ENCODE peak calls at places on chromosomes 1 and 21, in eight cellular contexts. Z is heart left ventricle; S is type B pancreatic cell; M is left ventricle myocardium inferior; H is osteocyte; F is foreskin fibroblast; U is GM06990; I is CD4-positive, alpha-beta T cell. N is an unnamed sample.

GRCh38 chr1:243902100-243902499 is 52.1 kb upstream of the AKT3 start:
- DNase-seq in Z (no peak), I (no peak), H (no peak), U (no peak), F (no peak), S (no peak), M (no peak), N (no peak)

GRCh38 chr1:2515763-2516080 is 10.7 kb downstream of the PANK4 start:
- DNase-seq in S (no peak), U (no peak), I (no peak), M (no peak), H (no peak), Z (no peak), F (no peak), N (no peak)

GRCh38 chr1:42798010-42798409 is 13.2 kb downstream of the TMEM269 start:
- DNase-seq in M (no peak), I (no peak), H (no peak), F (no peak), Z (no peak), U (no peak), S (no peak), N (no peak)

GRCh38 chr1:199303035-199303434 is 664.2 kb downstream of the PTPRC start:
- DNase-seq in Z (no peak), S (no peak), U (no peak), M (no peak), F (no peak), H (no peak), I (no peak), N (no peak)

GRCh38 chr1:162349635-162350330 is 26.9 kb downstream of the SPATA46 start:
- DNase-seq in M (no peak), U (no peak), I (no peak), Z (no peak), H (no peak), S (no peak), F (peak; percentile 56), N (no peak)

GRCh38 chr1:116246174-116246573 is 126.9 kb upstream of the ATP1A1 start:
- DNase-seq in U (no peak), Z (no peak), F (no peak), M (no peak), I (no peak), H (no peak), S (no peak), N (no peak)

GRCh38 chr1:199135901-199136300 is 497.1 kb downstream of the PTPRC start:
- DNase-seq in M (no peak), F (no peak), S (no peak), U (no peak), H (no peak), I (no peak), Z (no peak), N (no peak)

GRCh38 chr1:168032048-168032447 is 95.2 kb upstream of the MPC2 start:
- DNase-seq in I (no peak), F (no peak), S (no peak), U (peak; percentile 6), M (no peak), H (no peak), Z (no peak), N (no peak)

GRCh38 chr1:115988953-115989352 is 12.6 kb downstream of the SLC22A15 start:
- DNase-seq in S (no peak), Z (no peak), I (no peak), F (no peak), M (no peak), U (no peak), H (no peak), N (no peak)

GRCh38 chr21:39685991-39686390 is 59.0 kb upstream of the IGSF5 start:
- DNase-seq in H (no peak), S (no peak), F (no peak), I (no peak), Z (no peak), U (no peak), M (no peak), N (no peak)

GRCh38 chr21:42260121-42260520 is 41.2 kb downstream of the ABCG1 start:
- DNase-seq in H (no peak), M (no peak), F (no peak), Z (no peak), S (no peak), I (no peak), U (no peak), N (no peak)

GRCh38 chr1:167043752-167044488 is 46.3 kb downstream of the GPA33 start:
- DNase-seq in F (no peak), Z (peak; percentile 52), U (peak; percentile 76), H (no peak), I (peak; percentile 66), M (peak; percentile 38), S (no peak), N (peak; percentile 44)

GRCh38 chr21:27631471-27631870 is 664.6 kb upstream of the ADAMTS5 start:
- DNase-seq in H (no peak), S (no peak), U (no peak), M (no peak), F (no peak), Z (no peak), I (no peak), N (no peak)

GRCh38 chr1:149887456-149888159 is 11.8 kb upstream of the BOLA1 start:
- DNase-seq in I (peak; percentile 86), Z (peak; percentile 91), H (peak; percentile 90), F (peak; percentile 96), S (peak; percentile 82), M (peak; percentile 53), U (peak; percentile 94), N (peak; percentile 69)

GRCh38 chr1:171852273-171852672 is 11.0 kb downstream of the DNM3 start:
- DNase-seq in Z (no peak), U (no peak), M (no peak), F (peak; percentile 39), S (no peak), I (no peak), H (no peak), N (no peak)

GRCh38 chr21:20661745-20662470 is 336.3 kb upstream of the NCAM2 start:
- DNase-seq in Z (no peak), M (no peak), U (no peak), F (no peak), S (no peak), H (no peak), I (no peak), N (no peak)

DNA sequence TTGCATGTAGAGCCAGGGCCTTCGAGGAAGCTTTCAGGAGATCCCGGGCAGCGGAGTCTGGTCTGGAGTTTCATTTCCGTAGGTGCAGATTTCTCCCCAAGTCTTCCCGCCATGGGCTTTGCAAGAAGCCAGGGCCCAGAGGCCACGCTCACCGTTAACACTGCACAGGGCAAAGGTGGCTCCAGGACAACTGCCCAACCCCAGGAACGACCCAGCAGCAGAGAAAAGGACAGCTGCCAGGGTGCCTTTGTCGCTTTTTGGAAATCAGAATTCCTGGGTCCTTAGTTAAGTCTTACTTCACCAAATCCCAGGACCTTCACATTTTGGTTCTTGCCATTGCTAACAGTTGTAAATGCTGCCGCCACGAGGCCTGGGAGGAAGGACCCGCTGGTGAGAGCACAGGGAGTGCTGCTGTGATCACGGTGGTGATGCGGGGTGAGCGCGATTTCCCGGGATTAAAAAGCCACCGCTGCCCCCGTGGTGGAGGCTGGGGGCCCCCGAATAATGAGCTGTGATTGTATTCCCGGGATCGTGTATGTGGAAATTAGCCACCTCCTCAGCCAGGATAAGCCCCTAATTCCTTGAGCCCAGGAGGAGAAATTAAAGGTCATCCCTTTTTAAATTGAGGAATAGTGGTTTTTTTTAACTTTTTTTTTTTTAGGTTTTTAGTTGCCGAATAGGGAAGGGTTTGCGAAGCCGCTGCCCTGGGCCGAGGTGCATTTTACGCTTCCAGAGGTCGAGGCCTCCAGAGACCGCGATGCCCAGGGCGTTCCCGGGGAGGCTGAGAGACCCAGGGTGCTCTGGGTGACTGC is 8.2 kb downstream of the SIM2 start:
- DNase-seq in S (no peak), Z (no peak), H (peak; percentile 73), F (no peak), I (no peak), U (no peak), M (no peak), N (no peak)
- TF ChIP-seq CTCF in S (no peak), Z (no peak), H (peak; percentile 38), F (no peak), I (no peak), U (no peak), M (no peak), N (no peak)

GRCh38 chr1:4129693-4130092 is 229.6 kb upstream of the C1orf174 start:
- DNase-seq in H (no peak), F (no peak), Z (no peak), I (no peak), U (no peak), S (no peak), M (no peak), N (no peak)
- TF ChIP-seq CTCF in H (no peak), F (no peak), Z (no peak), I (no peak), U (no peak), S (no peak), M (no peak), N (no peak)

GRCh38 chr1:186680031-186681012 is at the start of gene PTGS2:
- DNase-seq in Z (peak; percentile 70), F (peak; percentile 90), M (peak; percentile 67), H (peak; percentile 93), S (peak; percentile 82), U (peak; percentile 84), I (no peak), N (no peak)
- TF ChIP-seq CTCF in Z (peak; percentile 15), F (peak; percentile 54), M (peak; percentile 44), H (peak; percentile 77), S (peak; percentile 64), U (peak; percentile 63), I (no peak), N (no peak)

GRCh38 chr1:175002910-175003517 is 3.3 kb downstream of the CACYBP start:
- DNase-seq in U (no peak), Z (no peak), S (no peak), I (no peak), F (no peak), M (no peak), H (no peak), N (no peak)

GRCh38 chr1:174999216-174999925 is 376 bp upstream of the CACYBP start:
- DNase-seq in Z (peak; percentile 97), F (peak; percentile 99), H (peak; percentile 99), M (peak; percentile 98), S (peak; percentile 98), I (peak; percentile 97), U (peak; percentile 99), N (peak; percentile 88)

GRCh38 chr1:174998569-174999215 is 1.1 kb upstream of the CACYBP start:
- DNase-seq in Z (peak; percentile 19), H (no peak), U (no peak), I (peak; percentile 38), F (no peak), S (no peak), M (no peak), N (no peak)

GRCh38 chr1:175000697-175001187 is 995 bp downstream of the CACYBP start:
- DNase-seq in Z (no peak), H (no peak), I (no peak), F (no peak), M (no peak), U (no peak), S (no peak), N (no peak)

DNA sequence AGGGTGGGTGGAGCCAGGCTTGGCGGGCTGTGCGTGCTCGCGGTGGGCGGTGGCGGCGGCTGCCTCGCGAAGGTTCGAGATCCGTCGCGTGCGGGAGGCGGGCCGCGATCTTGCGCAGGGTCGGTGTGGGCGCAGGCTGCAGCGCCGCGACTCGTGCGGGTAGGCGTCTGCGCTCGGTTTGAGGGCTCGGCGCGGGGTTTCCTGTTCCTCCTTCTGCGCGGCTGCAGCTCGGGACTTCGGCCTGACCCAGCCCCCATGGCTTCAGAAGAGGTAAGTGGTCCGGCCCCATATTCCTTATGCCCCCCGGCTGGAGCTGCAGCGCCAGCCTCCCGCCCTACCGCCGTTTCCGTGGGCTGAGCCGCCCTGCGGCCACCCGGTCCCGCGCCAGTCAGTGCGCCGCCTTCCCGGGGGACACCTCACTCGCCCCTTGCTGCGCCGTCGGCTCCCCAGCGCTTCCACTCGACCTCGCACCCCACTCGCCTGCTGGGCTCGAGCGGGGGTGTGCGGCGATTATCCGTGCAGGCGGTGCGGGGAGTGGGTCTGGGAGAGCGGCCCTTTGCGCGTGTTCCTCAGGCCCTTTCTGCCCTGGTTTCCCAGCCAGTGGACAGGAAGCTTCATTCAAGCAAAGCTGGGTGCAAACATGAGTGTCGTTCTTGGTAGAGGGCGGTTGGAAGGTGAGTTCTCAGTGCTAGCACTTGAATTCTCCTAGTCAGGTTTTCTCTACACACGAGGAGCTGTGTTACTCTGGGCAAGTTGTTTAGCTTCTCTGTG is at the start of gene CACYBP:
- DNase-seq in H (peak; percentile 85), M (no peak), S (peak; percentile 73), I (no peak), U (no peak), F (no peak), Z (peak; percentile 56), N (peak; percentile 88)
- TF ChIP-seq CTCF in H (no peak), M (no peak), S (no peak), I (no peak), U (no peak), F (no peak), Z (no peak), N (no peak)